ENCODE peak calls at places on chromosomes 16 and 17, in seven cellular contexts. One of them, this sample, is unnamed.

GRCh38 chr16:88287219-88287618 is 95.5 kb upstream of the ZNF469 start:
- DNase-seq in AG09309: no peak
- DNase-seq in ovary: no peak
- DNase-seq in neural progenitor cell: no peak
- DNase-seq in MM.1S: peak
- DNase-seq in cardiac muscle cell: no peak
- DNase-seq in adrenal gland: peak
- DNase-seq in this sample: peak

GRCh38 chr17:40180694-40181093 is 3.4 kb downstream of the RAPGEFL1 start:
- DNase-seq in AG09309: no peak
- DNase-seq in adrenal gland: no peak
- DNase-seq in ovary: no peak
- DNase-seq in neural progenitor cell: no peak
- DNase-seq in MM.1S: no peak
- DNase-seq in cardiac muscle cell: no peak
- DNase-seq in this sample: no peak

GRCh38 chr16:89741342-89742014 is 20.1 kb downstream of the ZNF276 start:
- DNase-seq in MM.1S: no peak
- DNase-seq in cardiac muscle cell: peak
- DNase-seq in ovary: no peak
- DNase-seq in AG09309: no peak
- DNase-seq in adrenal gland: no peak
- DNase-seq in neural progenitor cell: no peak
- DNase-seq in this sample: no peak

GRCh38 chr16:73140944-73141343 is 93.0 kb upstream of the ZFHX3 start:
- DNase-seq in MM.1S: no peak
- DNase-seq in AG09309: no peak
- DNase-seq in adrenal gland: no peak
- DNase-seq in cardiac muscle cell: no peak
- DNase-seq in neural progenitor cell: no peak
- DNase-seq in ovary: no peak
- DNase-seq in this sample: no peak

GRCh38 chr17:7884581-7885356 is 3.8 kb upstream of the CHD3 start:
- DNase-seq in ovary: peak
- DNase-seq in cardiac muscle cell: peak
- DNase-seq in adrenal gland: no peak
- DNase-seq in neural progenitor cell: peak
- DNase-seq in MM.1S: no peak
- DNase-seq in AG09309: no peak
- DNase-seq in this sample: peak

GRCh38 chr17:35006345-35006744 is 26.0 kb downstream of the LIG3 start:
- DNase-seq in ovary: no peak
- DNase-seq in MM.1S: no peak
- DNase-seq in cardiac muscle cell: no peak
- DNase-seq in adrenal gland: no peak
- DNase-seq in AG09309: no peak
- DNase-seq in neural progenitor cell: no peak
- DNase-seq in this sample: no peak

GRCh38 chr16:48276102-48276501 is 28.8 kb upstream of the ABCC11 start:
- DNase-seq in AG09309: no peak
- DNase-seq in neural progenitor cell: no peak
- DNase-seq in MM.1S: no peak
- DNase-seq in ovary: no peak
- DNase-seq in adrenal gland: peak
- DNase-seq in cardiac muscle cell: no peak
- DNase-seq in this sample: no peak

GRCh38 chr16:9279661-9280060 is 188.2 kb downstream of the HAPSTR1 start:
- DNase-seq in ovary: no peak
- DNase-seq in MM.1S: no peak
- DNase-seq in neural progenitor cell: no peak
- DNase-seq in adrenal gland: no peak
- DNase-seq in AG09309: no peak
- DNase-seq in cardiac muscle cell: no peak
- DNase-seq in this sample: no peak

GRCh38 chr16:74064120-74064735 is 232.4 kb upstream of the PSMD7 start:
- DNase-seq in MM.1S: no peak
- DNase-seq in neural progenitor cell: no peak
- DNase-seq in ovary: no peak
- DNase-seq in cardiac muscle cell: no peak
- DNase-seq in AG09309: no peak
- DNase-seq in adrenal gland: no peak
- DNase-seq in this sample: no peak

GRCh38 chr16:66551362-66551761 is 1.0 kb upstream of the CKLF start:
- DNase-seq in ovary: no peak
- DNase-seq in cardiac muscle cell: peak
- DNase-seq in adrenal gland: peak
- DNase-seq in MM.1S: peak
- DNase-seq in AG09309: no peak
- DNase-seq in neural progenitor cell: peak
- DNase-seq in this sample: peak

GRCh38 chr17:7132511-7133094 is 18.0 kb upstream of the ASGR2 start:
- DNase-seq in adrenal gland: no peak
- DNase-seq in neural progenitor cell: peak
- DNase-seq in cardiac muscle cell: peak
- DNase-seq in MM.1S: peak
- DNase-seq in AG09309: no peak
- DNase-seq in ovary: no peak
- DNase-seq in this sample: peak

GRCh38 chr16:4369006-4369766 is 2.5 kb upstream of the VASN start:
- DNase-seq in cardiac muscle cell: no peak
- DNase-seq in MM.1S: no peak
- DNase-seq in adrenal gland: peak
- DNase-seq in ovary: peak
- DNase-seq in AG09309: no peak
- DNase-seq in neural progenitor cell: no peak
- DNase-seq in this sample: no peak

GRCh38 chr17:75059369-75060345 is 12.6 kb downstream of the KCTD2 start:
- DNase-seq in neural progenitor cell: no peak
- DNase-seq in AG09309: peak
- DNase-seq in cardiac muscle cell: no peak
- DNase-seq in MM.1S: no peak
- DNase-seq in ovary: peak
- DNase-seq in adrenal gland: no peak
- DNase-seq in this sample: no peak
- TF ChIP-seq CTCF in neural progenitor cell: peak
- TF ChIP-seq CTCF in AG09309: peak
- TF ChIP-seq CTCF in cardiac muscle cell: peak
- TF ChIP-seq CTCF in MM.1S: peak
- TF ChIP-seq CTCF in ovary: peak
- TF ChIP-seq CTCF in adrenal gland: peak
- TF ChIP-seq CTCF in this sample: peak

GRCh38 chr17:9185142-9185541 is 163.8 kb downstream of the NTN1 start:
- DNase-seq in AG09309: no peak
- DNase-seq in MM.1S: no peak
- DNase-seq in cardiac muscle cell: no peak
- DNase-seq in adrenal gland: no peak
- DNase-seq in neural progenitor cell: no peak
- DNase-seq in ovary: no peak
- DNase-seq in this sample: no peak
- H3K4me3 ChIP-seq in AG09309: no peak
- H3K4me3 ChIP-seq in MM.1S: no peak
- H3K4me3 ChIP-seq in cardiac muscle cell: no peak
- H3K4me3 ChIP-seq in adrenal gland: no peak
- H3K4me3 ChIP-seq in neural progenitor cell: no peak
- H3K4me3 ChIP-seq in ovary: no peak
- H3K4me3 ChIP-seq in this sample: no peak

GRCh38 chr16:30370444-30371247 is at the start of gene TBC1D10B:
- DNase-seq in adrenal gland: peak
- DNase-seq in cardiac muscle cell: peak
- DNase-seq in MM.1S: peak
- DNase-seq in neural progenitor cell: peak
- DNase-seq in ovary: peak
- DNase-seq in AG09309: peak
- DNase-seq in this sample: peak

GRCh38 chr16:30369938-30370443 is 303 bp downstream of the TBC1D10B start:
- DNase-seq in cardiac muscle cell: no peak
- DNase-seq in MM.1S: no peak
- DNase-seq in neural progenitor cell: no peak
- DNase-seq in adrenal gland: no peak
- DNase-seq in AG09309: no peak
- DNase-seq in ovary: no peak
- DNase-seq in this sample: no peak

GRCh38 chr16:30368122-30368791 is 2.0 kb downstream of the TBC1D10B start:
- DNase-seq in MM.1S: no peak
- DNase-seq in cardiac muscle cell: no peak
- DNase-seq in adrenal gland: peak
- DNase-seq in AG09309: no peak
- DNase-seq in neural progenitor cell: no peak
- DNase-seq in ovary: peak
- DNase-seq in this sample: peak

GRCh38 chr16:30368792-30369090 is 1.6 kb downstream of the TBC1D10B start:
- DNase-seq in MM.1S: no peak
- DNase-seq in AG09309: no peak
- DNase-seq in cardiac muscle cell: no peak
- DNase-seq in neural progenitor cell: no peak
- DNase-seq in adrenal gland: no peak
- DNase-seq in ovary: no peak
- DNase-seq in this sample: no peak

DNA sequence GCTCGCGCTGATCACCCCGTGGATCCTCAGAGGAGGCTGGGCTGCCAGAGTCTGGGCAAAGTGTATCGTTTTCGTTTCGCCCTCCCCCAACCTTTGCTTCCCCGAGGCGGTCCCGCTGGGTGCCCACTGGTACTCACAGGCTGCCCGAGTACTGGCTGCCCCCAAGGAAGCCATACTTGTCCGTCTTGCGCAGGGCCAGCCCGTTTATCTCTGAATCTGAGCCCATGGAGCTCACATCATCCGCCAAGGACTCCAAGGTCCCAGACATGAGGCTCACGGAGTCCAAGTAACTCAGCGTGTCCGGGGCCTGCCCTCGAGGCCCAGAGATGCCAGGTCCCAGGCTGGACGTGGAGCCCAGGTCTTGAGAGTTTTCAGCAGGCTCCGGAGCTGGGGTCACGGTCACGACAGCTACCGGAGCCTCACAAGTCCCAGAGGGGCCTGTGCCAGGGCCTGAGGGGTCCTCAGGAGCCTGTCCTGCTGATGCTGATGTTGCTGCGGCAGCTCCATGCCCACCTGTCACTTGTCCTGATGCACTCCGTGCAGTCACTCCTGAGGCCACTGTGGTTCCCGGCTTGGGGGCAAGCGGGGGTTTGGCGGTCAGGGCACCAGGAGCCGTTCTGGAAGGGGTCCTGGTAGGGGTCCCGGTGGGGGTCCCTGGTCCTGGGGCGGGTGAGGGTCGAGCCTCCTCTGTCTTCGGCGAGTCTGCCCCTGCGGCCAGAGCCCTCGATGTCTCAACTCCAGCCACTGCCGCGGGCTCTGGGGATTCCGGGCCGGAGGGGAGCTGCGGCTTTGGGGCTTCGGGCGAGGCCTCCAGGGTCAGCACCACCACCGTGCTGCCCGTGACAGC is 980 bp downstream of the TBC1D10B start:
- DNase-seq in cardiac muscle cell: peak
- DNase-seq in neural progenitor cell: peak
- DNase-seq in adrenal gland: peak
- DNase-seq in ovary: peak
- DNase-seq in MM.1S: peak
- DNase-seq in AG09309: no peak
- DNase-seq in this sample: peak
- TF ChIP-seq CTCF in cardiac muscle cell: no peak
- TF ChIP-seq CTCF in neural progenitor cell: no peak
- TF ChIP-seq CTCF in adrenal gland: no peak
- TF ChIP-seq CTCF in ovary: no peak
- TF ChIP-seq CTCF in MM.1S: no peak
- TF ChIP-seq CTCF in AG09309: no peak
- TF ChIP-seq CTCF in this sample: no peak

GRCh38 chr16:2213817-2214720 is 571 bp downstream of the PGP start:
- DNase-seq in adrenal gland: no peak
- DNase-seq in cardiac muscle cell: no peak
- DNase-seq in neural progenitor cell: peak
- DNase-seq in AG09309: no peak
- DNase-seq in ovary: peak
- DNase-seq in MM.1S: no peak
- DNase-seq in this sample: no peak

GRCh38 chr16:2212362-2213324 is 2.0 kb upstream of the BRICD5 start:
- DNase-seq in AG09309: no peak
- DNase-seq in cardiac muscle cell: no peak
- DNase-seq in ovary: no peak
- DNase-seq in adrenal gland: peak
- DNase-seq in neural progenitor cell: no peak
- DNase-seq in MM.1S: no peak
- DNase-seq in this sample: no peak

GRCh38 chr16:2214721-2214970 is at the start of gene PGP:
- DNase-seq in ovary: no peak
- DNase-seq in MM.1S: no peak
- DNase-seq in adrenal gland: no peak
- DNase-seq in cardiac muscle cell: no peak
- DNase-seq in neural progenitor cell: no peak
- DNase-seq in AG09309: no peak
- DNase-seq in this sample: no peak

GRCh38 chr16:2211923-2212347 is 1.3 kb upstream of the BRICD5 start:
- DNase-seq in MM.1S: no peak
- DNase-seq in adrenal gland: no peak
- DNase-seq in neural progenitor cell: no peak
- DNase-seq in ovary: no peak
- DNase-seq in AG09309: no peak
- DNase-seq in cardiac muscle cell: no peak
- DNase-seq in this sample: no peak

DNA sequence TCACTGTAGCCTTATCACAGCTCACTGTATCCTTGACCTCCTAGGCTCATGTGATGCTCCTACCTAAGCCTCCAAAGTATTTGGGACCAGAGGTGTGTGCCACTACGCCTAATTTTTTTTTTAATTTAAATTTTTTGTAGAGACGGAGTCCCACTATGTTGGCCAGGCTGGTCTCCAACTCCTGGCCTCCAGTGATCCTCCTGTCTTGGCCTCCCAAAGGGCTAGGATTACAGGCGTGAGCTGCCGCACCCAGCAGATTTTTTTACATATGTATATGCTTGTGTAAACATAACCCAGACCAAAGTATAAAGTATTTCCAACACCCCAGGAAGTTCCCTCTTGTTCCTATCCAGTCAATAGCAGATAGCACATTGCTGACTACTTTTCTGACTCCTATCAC is 1.7 kb upstream of the PGP start:
- DNase-seq in adrenal gland: no peak
- DNase-seq in neural progenitor cell: no peak
- DNase-seq in ovary: no peak
- DNase-seq in MM.1S: no peak
- DNase-seq in AG09309: no peak
- DNase-seq in cardiac muscle cell: no peak
- DNase-seq in this sample: no peak
- H3K4me3 ChIP-seq in adrenal gland: no peak
- H3K4me3 ChIP-seq in neural progenitor cell: no peak
- H3K4me3 ChIP-seq in ovary: no peak
- H3K4me3 ChIP-seq in MM.1S: no peak
- H3K4me3 ChIP-seq in AG09309: no peak
- H3K4me3 ChIP-seq in cardiac muscle cell: no peak
- H3K4me3 ChIP-seq in this sample: no peak

DNA sequence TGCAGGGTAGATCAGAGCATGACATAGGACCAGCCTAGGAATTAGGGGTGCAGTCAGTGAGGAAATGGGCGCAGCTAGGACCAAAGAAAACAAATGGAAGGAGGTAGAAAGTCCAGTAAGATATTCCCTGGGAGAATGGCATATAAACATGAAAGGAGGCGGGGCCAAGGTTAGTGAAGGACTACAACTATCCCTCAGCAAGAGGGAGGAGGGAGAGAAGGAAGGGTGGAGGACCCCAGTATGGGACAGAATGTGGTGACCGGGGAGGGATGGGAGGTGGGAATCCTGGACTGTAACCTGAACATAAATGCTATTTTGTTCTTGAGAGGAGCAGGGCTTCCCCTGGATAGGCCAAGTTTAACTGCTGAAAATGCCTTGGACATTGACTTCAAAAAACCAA is 22.8 kb downstream of the ITGB3 start:
- DNase-seq in adrenal gland: no peak
- DNase-seq in neural progenitor cell: no peak
- DNase-seq in AG09309: no peak
- DNase-seq in MM.1S: no peak
- DNase-seq in cardiac muscle cell: peak
- DNase-seq in ovary: no peak
- DNase-seq in this sample: no peak
- TF ChIP-seq CTCF in adrenal gland: no peak
- TF ChIP-seq CTCF in neural progenitor cell: no peak
- TF ChIP-seq CTCF in AG09309: no peak
- TF ChIP-seq CTCF in MM.1S: no peak
- TF ChIP-seq CTCF in cardiac muscle cell: no peak
- TF ChIP-seq CTCF in ovary: no peak
- TF ChIP-seq CTCF in this sample: no peak